ENCODE peak calls at places on chromosomes 11 and 22, in seven cellular contexts. I, M, R, D, F, C and W are unnamed samples.

GRCh38 chr11:103358251-103358650 is 249.0 kb downstream of the DYNC2H1 start:
- DNase-seq in D (no peak), C (no peak), I (no peak), R (no peak), M (no peak), F (no peak), W (no peak)

GRCh38 chr11:84812351-84813083 is 814.6 kb downstream of the DLG2 start:
- DNase-seq in F (no peak), C (no peak), R (no peak), M (no peak), I (no peak), D (no peak), W (no peak)

GRCh38 chr22:41780714-41781507 is 19.6 kb upstream of the CCDC134 start:
- DNase-seq in C (peak), I (peak), M (no peak), D (peak), R (no peak), F (no peak), W (peak)

GRCh38 chr22:50420015-50420414 is 54.8 kb downstream of the SBF1 start:
- DNase-seq in R (no peak), C (no peak), D (no peak), M (no peak), F (no peak), I (no peak), W (no peak)

GRCh38 chr11:12657981-12658380 is 16.2 kb upstream of the TEAD1 start:
- DNase-seq in F (no peak), D (no peak), R (no peak), M (no peak), C (no peak), I (no peak), W (no peak)

GRCh38 chr11:22634897-22635629 is 9.4 kb upstream of the FANCF start:
- DNase-seq in M (no peak), D (peak), F (no peak), R (no peak), I (no peak), C (no peak), W (no peak)

GRCh38 chr11:110522456-110522855 is 92.7 kb downstream of the FDX1 start:
- DNase-seq in C (no peak), M (no peak), D (no peak), R (no peak), I (no peak), F (no peak), W (no peak)

GRCh38 chr11:103659743-103660142 is 376.7 kb upstream of the DDI1 start:
- DNase-seq in I (no peak), M (no peak), F (no peak), R (no peak), D (no peak), C (no peak), W (no peak)

GRCh38 chr11:37988031-37988430 is 1390.0 kb upstream of the RAG2 start:
- DNase-seq in F (no peak), M (no peak), I (no peak), R (no peak), C (no peak), D (no peak), W (no peak)

GRCh38 chr11:120336641-120337132 is 474 bp downstream of the ARHGEF12 start:
- DNase-seq in C (peak), R (peak), D (peak), M (peak), F (no peak), I (no peak), W (no peak)

GRCh38 chr22:46105494-46106278 is 44.6 kb upstream of the PPARA start:
- DNase-seq in R (peak), M (no peak), F (no peak), D (no peak), I (peak), C (peak), W (peak)

GRCh38 chr11:69241844-69242582 is 51.9 kb upstream of the MYEOV start:
- DNase-seq in R (no peak), I (no peak), M (no peak), C (no peak), F (no peak), D (no peak), W (no peak)

GRCh38 chr11:125168875-125169537 is 4.5 kb downstream of the PKNOX2 start:
- DNase-seq in I (no peak), D (no peak), C (no peak), F (no peak), R (no peak), M (no peak), W (no peak)

GRCh38 chr11:116638463-116638862 is 134.3 kb downstream of the BUD13 start:
- DNase-seq in D (no peak), C (no peak), F (no peak), I (no peak), M (peak), R (no peak), W (no peak)

GRCh38 chr11:84691830-84692229 is 935.3 kb downstream of the DLG2 start:
- DNase-seq in I (no peak), D (no peak), R (no peak), M (no peak), F (no peak), C (no peak), W (no peak)

GRCh38 chr11:13384837-13385417 is 78.1 kb downstream of the BTBD10 start:
- DNase-seq in C (peak), M (peak), F (no peak), R (peak), I (no peak), D (peak), W (no peak)

GRCh38 chr11:19951558-19952083 is 208.7 kb downstream of the DBX1 start:
- DNase-seq in D (peak), R (peak), F (no peak), M (no peak), I (no peak), C (no peak), W (peak)

GRCh38 chr11:77407613-77408012 is 66.3 kb downstream of the PAK1 start:
- DNase-seq in C (peak), M (no peak), F (no peak), R (peak), D (no peak), I (peak), W (no peak)

GRCh38 chr11:120208777-120209176 is 2.1 kb upstream of the OAF start:
- DNase-seq in D (peak), M (no peak), C (peak), R (peak), F (peak), I (no peak), W (peak)

GRCh38 chr11:109783842-109784241 is 309.4 kb upstream of the ZC3H12C start:
- DNase-seq in C (peak), D (no peak), M (no peak), R (no peak), I (no peak), F (no peak), W (no peak)

GRCh38 chr11:44456544-44457270 is 108.8 kb upstream of the CD82 start:
- DNase-seq in I (no peak), C (no peak), D (no peak), F (no peak), R (peak), M (peak), W (no peak)

GRCh38 chr22:48316245-48316875 is 1511.3 kb downstream of the BRD1 start:
- DNase-seq in R (no peak), C (no peak), D (no peak), F (peak), I (peak), M (no peak), W (no peak)

GRCh38 chr22:24134090-24134846 is 47.0 kb upstream of the SUSD2 start:
- DNase-seq in R (no peak), C (peak), D (peak), M (no peak), I (peak), F (peak), W (peak)

GRCh38 chr11:71214553-71215371 is 37.6 kb downstream of the SHANK2 start:
- DNase-seq in F (no peak), I (no peak), R (no peak), D (no peak), M (no peak), C (no peak), W (no peak)

GRCh38 chr11:111871693-111872161 is 346 bp upstream of the ALG9 start:
- DNase-seq in R (no peak), I (no peak), F (no peak), M (no peak), D (peak), C (no peak), W (no peak)

GRCh38 chr11:70332567-70332966 is 62.1 kb downstream of the PPFIA1 start:
- DNase-seq in D (no peak), M (no peak), R (no peak), F (no peak), I (no peak), C (no peak), W (no peak)

GRCh38 chr11:112134473-112134872 is 29.4 kb downstream of the IL18 start:
- DNase-seq in C (peak), F (no peak), D (no peak), M (no peak), I (no peak), R (no peak), W (no peak)

DNA sequence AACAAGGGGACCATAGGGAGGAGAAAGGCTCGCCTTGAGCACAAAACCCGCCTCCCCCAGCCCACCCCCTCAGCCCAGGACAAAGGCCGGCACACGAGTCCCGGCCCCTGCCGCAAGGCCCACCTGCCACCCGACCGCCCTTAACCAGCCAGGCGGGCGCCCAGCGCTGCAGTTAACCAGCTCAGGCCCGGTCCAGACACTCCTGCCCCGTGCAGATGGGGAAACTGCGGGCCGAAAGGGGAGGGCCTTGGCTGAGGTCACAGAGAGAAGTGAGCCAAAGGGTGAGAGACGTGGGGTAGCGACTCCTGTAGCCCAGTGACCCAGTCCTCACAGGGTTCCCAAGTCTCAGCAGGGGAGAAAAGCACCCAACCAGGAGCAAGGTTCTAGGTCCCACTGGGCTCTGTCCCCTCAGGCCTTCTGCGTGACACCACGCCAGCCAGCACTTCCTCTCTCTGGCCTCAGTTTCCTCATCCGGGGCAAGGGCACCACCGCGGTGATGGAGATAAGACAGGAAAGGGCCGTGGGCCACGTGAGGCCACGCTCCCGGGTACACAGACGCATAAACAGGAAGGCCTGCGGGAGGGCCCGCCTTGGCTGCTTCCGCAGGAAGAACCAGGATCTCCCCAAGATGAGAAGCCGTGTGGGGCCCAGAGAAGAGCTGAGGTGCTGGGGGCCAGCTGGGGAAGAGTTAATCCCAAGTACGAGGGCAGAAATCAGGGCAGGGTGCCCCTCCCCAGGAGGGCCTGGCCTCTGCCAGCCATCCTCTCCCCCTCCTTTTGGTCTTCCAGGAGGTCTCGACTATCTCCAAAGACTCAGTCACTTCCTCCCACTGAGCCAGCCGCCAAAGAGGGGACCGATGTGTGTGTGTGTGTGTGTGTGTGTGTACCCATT is 1.8 kb downstream of the MFNG start:
- DNase-seq in R (no peak), C (peak), I (peak), M (no peak), F (no peak), D (no peak), W (peak)
- TF ChIP-seq POLR2A in R (no peak), C (peak), I (no peak), M (no peak), F (no peak), D (no peak), W (no peak)

DNA sequence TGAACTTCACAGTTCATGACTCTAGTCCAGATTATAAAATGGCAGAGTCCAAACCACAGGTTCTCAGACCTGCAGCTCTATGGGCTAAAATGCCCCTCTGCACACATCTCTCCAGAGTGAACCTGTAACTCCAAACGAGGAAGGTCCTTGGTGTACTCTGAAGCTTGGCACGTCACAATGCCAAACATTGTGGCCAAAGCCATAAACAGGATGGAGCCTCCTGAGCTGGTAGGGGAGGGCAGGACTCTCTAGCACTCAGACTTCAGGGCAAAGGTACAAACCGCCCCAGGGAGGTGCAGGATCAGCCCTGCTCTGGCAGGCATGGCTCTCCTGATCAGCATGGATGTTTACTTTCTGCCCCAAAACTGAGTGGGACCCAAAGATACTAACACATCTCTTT is 2.3 kb downstream of the SCUBE2 start:
- DNase-seq in C (peak), R (no peak), I (no peak), M (no peak), F (no peak), D (no peak), W (no peak)
- TF ChIP-seq EP300 in C (no peak), R (no peak), I (no peak), M (no peak), F (no peak), D (no peak), W (no peak)

GRCh38 chr11:73114835-73115220 is 27.3 kb downstream of the FCHSD2 start:
- DNase-seq in D (no peak), I (no peak), F (no peak), R (no peak), M (no peak), C (no peak), W (no peak)
- H3K27ac ChIP-seq in D (no peak), I (no peak), F (no peak), R (no peak), M (no peak), C (no peak), W (no peak)

GRCh38 chr11:68012044-68012842 is 2.1 kb downstream of the ALDH3B1 start:
- DNase-seq in C (no peak), M (no peak), R (no peak), I (no peak), F (no peak), D (no peak), W (no peak)

GRCh38 chr11:68011046-68011943 is 1.2 kb downstream of the ALDH3B1 start:
- DNase-seq in R (no peak), F (no peak), C (no peak), M (no peak), I (no peak), D (no peak), W (no peak)

GRCh38 chr11:68009391-68010000 is 631 bp upstream of the ALDH3B1 start:
- DNase-seq in F (no peak), D (peak), I (no peak), M (no peak), C (no peak), R (no peak), W (no peak)

GRCh38 chr11:68008381-68009337 is 1.5 kb upstream of the ALDH3B1 start:
- DNase-seq in D (no peak), M (no peak), F (no peak), R (no peak), I (peak), C (peak), W (no peak)

GRCh38 chr11:68010058-68011041 is at the start of gene ALDH3B1:
- DNase-seq in M (peak), D (peak), I (peak), R (peak), F (peak), C (peak), W (peak)
- TF ChIP-seq POLR2A in M (no peak), D (no peak), I (no peak), R (peak), F (no peak), C (peak), W (peak)